ENCODE peak calls at places on chromosomes 13 and 19, in five cellular contexts. P is esophagus squamous epithelium, E is heart left ventricle, O is neural crest cell, J is AG04450. D is an unnamed sample.

GRCh38 chr19:6706633-6706958 is 13.9 kb downstream of the C3 start:
- DNase-seq in E (no peak), O (no peak), J (no peak), P (no peak), D (no peak)

GRCh38 chr19:9836021-9836420 is 903 bp downstream of the PIN1 start:
- DNase-seq in J (no peak), E (no peak), P (no peak), O (no peak), D (no peak)

GRCh38 chr13:29434217-29434940 is 161.1 kb downstream of the SLC7A1 start:
- DNase-seq in P (no peak), O (no peak), J (no peak), E (no peak), D (no peak)

GRCh38 chr19:16561382-16561781 is 10.8 kb downstream of the SLC35E1 start:
- DNase-seq in O (no peak), P (no peak), J (no peak), E (no peak), D (no peak)

GRCh38 chr19:16650821-16651220 is 9.1 kb downstream of the SMIM7 start:
- DNase-seq in E (no peak), P (no peak), J (no peak), O (no peak), D (no peak)

GRCh38 chr13:36217456-36217855 is 3.1 kb upstream of the SOHLH2 start:
- DNase-seq in J (no peak), P (no peak), O (no peak), E (no peak), D (no peak)

GRCh38 chr19:13005861-13006370 is 10.6 kb downstream of the NFIX start:
- DNase-seq in P (no peak), E (no peak), J (no peak), O (no peak), D (no peak)

GRCh38 chr19:44865196-44865767 is 19.2 kb downstream of the NECTIN2 start:
- DNase-seq in O (no peak), P (no peak), J (no peak), E (peak), D (no peak)

GRCh38 chr19:16418597-16418962 is 53.2 kb downstream of the EPS15L1 start:
- DNase-seq in E (no peak), J (no peak), P (no peak), O (no peak), D (no peak)

GRCh38 chr19:1765182-1765903 is 12.0 kb downstream of the ONECUT3 start:
- DNase-seq in P (no peak), O (no peak), J (no peak), E (no peak), D (no peak)

GRCh38 chr19:43527860-43528622 is 1.0 kb upstream of the ETHE1 start:
- DNase-seq in E (no peak), O (no peak), J (no peak), P (no peak), D (no peak)

GRCh38 chr19:43534811-43535761 is 2.1 kb downstream of the ZNF575 start:
- DNase-seq in J (no peak), P (no peak), O (peak), E (peak), D (peak)

GRCh38 chr13:93700115-93700514 is 473.5 kb downstream of the GPC6 start:
- DNase-seq in P (no peak), E (no peak), J (no peak), O (no peak), D (no peak)

GRCh38 chr19:43847246-43847645 is 20.1 kb downstream of the ZNF283 start:
- DNase-seq in J (no peak), P (no peak), E (no peak), O (no peak), D (no peak)

GRCh38 chr13:93794197-93794885 is 567.7 kb downstream of the GPC6 start:
- DNase-seq in J (no peak), P (no peak), O (no peak), E (no peak), D (no peak)

GRCh38 chr19:29526730-29527499 is 1.1 kb downstream of the VSTM2B start:
- DNase-seq in J (no peak), P (no peak), O (no peak), E (peak), D (peak)

GRCh38 chr13:83503424-83503823 is 378.9 kb downstream of the SLITRK1 start:
- DNase-seq in J (no peak), E (no peak), P (no peak), O (no peak), D (no peak)

GRCh38 chr19:7373862-7374261 is 25.1 kb downstream of the ARHGEF18 start:
- DNase-seq in J (no peak), O (no peak), P (no peak), E (no peak), D (no peak)

GRCh38 chr19:42480335-42481095 is 37.8 kb upstream of the CXCL17 start:
- DNase-seq in P (no peak), J (no peak), O (no peak), E (no peak), D (no peak)

GRCh38 chr13:51620165-51620983 is 36.1 kb downstream of the WDFY2 start:
- DNase-seq in P (no peak), J (no peak), E (peak), O (no peak), D (no peak)

GRCh38 chr19:57675881-57676280 is 5.9 kb upstream of the ZNF551 start:
- DNase-seq in O (no peak), J (no peak), E (no peak), P (no peak), D (no peak)

GRCh38 chr19:55455576-55456235 is 5.7 kb downstream of the ISOC2 start:
- DNase-seq in J (no peak), P (no peak), O (no peak), E (no peak), D (no peak)

GRCh38 chr13:93875527-93875926 is 604.0 kb downstream of the DCT start:
- DNase-seq in P (no peak), E (no peak), O (no peak), J (peak), D (no peak)

GRCh38 chr13:101612736-101613135 is 160.3 kb downstream of the ITGBL1 start:
- DNase-seq in J (no peak), E (no peak), P (no peak), O (no peak), D (no peak)

GRCh38 chr13:48263196-48263595 is 30.2 kb downstream of the ITM2B start:
- DNase-seq in P (no peak), O (no peak), E (no peak), J (no peak), D (no peak)

GRCh38 chr13:28258401-28258800 is 120.1 kb downstream of the PAN3 start:
- DNase-seq in O (no peak), E (no peak), P (no peak), J (no peak), D (no peak)

GRCh38 chr13:109606404-109607028 is 179.9 kb downstream of the IRS2 start:
- DNase-seq in P (no peak), J (no peak), O (no peak), E (no peak), D (no peak)

GRCh38 chr13:85772379-85772778 is 26.8 kb downstream of the SLITRK6 start:
- DNase-seq in P (no peak), E (no peak), O (no peak), J (no peak), D (no peak)

GRCh38 chr19:14470031-14470876 is 4.9 kb downstream of the PTGER1 start:
- DNase-seq in O (no peak), E (no peak), P (no peak), J (no peak), D (no peak)

GRCh38 chr19:14471436-14472187 is 3.5 kb downstream of the PTGER1 start:
- DNase-seq in J (no peak), E (no peak), O (no peak), P (no peak), D (no peak)

GRCh38 chr19:14463747-14464146 is 11.4 kb downstream of the PTGER1 start:
- DNase-seq in O (no peak), E (no peak), P (no peak), J (no peak), D (no peak)

GRCh38 chr19:14467391-14467790 is 7.8 kb downstream of the PTGER1 start:
- DNase-seq in O (no peak), J (no peak), P (no peak), E (no peak), D (no peak)

GRCh38 chr19:14467816-14468215 is 7.3 kb downstream of the PTGER1 start:
- DNase-seq in J (no peak), E (no peak), O (no peak), P (no peak), D (no peak)
- TF ChIP-seq CTCF in J (no peak), E (no peak), O (no peak), P (no peak), D (no peak)

DNA sequence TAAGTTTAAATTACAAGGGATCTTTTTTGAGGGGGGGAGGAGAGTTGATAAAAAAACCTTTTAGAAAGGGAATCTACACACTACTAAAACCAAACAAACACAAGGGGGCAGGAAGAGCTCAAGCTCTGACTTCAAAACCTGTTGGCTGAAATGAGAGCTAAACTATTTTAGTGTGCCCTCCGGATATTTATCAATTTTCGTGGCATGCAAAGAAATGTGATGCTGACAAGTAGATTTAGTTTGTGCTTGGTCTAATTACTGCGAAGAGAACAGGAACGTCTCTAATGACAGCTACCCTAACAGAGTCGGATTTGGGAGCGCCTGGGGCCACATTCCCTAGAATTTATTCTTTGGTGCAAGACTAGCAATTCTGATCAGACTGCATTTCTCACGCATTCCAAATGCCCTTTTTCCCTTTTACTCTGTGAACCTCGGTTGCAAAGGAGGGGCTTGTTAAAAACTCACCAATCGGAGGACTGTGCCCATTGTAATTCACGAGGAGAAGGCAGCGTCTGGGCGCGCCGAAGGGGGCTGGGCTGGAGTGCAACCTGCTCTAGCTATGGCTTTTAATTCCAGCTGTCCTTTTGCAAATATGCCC is 804 bp upstream of the FREM2 start:
- DNase-seq in P (no peak), E (no peak), O (no peak), J (no peak), D (no peak)
- TF ChIP-seq CTCF in P (no peak), E (peak), O (peak), J (no peak), D (peak)

DNA sequence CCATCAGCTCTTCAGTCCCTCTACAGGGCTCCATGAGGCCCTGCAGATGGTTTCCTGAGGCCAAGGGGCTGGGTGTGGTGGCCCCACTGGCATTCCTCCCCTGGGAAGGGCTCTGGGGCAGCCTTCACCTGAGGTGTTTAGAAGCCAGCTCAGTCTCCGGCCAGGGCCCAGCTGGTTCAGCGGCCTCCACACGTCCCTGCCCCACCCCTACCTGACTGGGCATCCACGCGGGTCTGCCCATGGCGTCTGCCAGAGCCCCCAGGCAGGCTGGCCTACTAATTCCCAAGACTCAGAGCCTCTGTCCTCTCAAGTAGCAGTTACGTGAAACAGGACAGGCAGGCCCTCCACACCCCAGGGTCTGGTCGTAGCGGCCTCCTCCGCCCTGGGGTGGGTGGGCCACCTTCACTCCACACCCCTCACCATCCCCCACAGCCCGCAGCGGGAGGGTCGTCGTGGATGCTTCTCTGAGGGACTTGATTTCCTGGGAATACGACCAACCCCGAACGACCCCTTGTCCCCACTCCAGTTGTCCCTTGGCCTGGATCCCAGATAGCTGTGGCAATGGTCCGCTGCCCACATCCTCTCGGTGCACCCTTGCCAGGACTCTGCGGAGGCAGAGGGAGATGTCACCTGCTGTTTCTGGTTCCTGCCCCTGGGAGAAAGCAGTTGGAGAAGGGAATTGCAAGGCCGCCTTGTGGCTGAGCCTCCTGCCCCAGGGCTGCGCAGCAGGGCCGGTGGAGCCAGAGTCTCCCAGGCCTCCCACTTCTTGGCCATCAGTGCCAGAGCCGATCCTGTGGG is 24.3 kb downstream of the CAPN12 start:
- DNase-seq in O (no peak), E (no peak), J (no peak), P (no peak), D (no peak)
- TF ChIP-seq CTCF in O (no peak), E (no peak), J (no peak), P (no peak), D (no peak)

DNA sequence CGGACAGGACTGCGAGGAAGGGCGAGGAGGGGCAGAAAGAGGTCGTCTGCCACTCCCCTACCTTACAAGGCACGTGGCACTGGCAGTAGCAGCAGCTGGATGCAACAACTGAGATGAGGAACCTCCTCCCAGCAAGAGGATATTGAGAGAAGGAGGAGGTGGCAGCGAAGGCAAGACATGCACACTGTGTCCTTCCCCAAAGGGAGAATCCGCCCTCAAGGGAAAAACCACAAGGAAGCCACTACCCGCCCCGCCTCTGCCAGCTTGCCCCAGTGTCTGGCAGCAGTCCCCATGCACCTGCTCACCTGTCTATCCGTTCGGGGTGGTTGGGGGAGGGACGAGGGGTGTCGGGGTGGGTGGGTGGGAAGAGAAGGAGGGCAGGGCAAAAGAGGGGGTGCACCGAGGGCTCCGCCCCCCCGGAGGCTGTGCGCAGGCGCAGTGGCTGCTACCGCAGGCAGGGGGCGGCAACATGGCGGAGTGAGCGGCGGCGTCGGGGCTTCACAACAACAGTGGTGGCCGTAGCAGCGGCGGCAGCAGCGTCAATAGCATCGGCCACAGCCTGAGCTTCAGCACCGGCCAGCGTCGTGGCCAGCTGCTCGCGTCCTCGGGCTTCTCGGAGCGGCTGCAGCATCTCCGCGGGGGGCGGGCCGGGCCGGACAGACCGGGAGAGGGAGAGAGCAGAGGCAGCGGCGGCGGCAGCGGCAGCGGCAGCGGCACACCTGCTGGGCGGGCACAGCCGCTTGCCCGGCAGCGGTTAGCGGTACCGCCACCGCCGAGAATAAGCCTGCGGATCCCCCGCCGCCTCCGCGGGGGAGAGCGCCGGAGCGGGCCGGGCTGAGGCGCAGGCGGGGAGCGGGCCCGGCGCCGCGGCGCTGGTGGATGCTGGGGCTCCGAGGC is at the start of gene NBEA:
- DNase-seq in O (peak), J (no peak), E (peak), P (peak), D (peak)
- TF ChIP-seq CTCF in O (peak), J (no peak), E (peak), P (peak), D (peak)

GRCh38 chr13:39612023-39612637 is 9.1 kb upstream of the LHFPL6 start:
- DNase-seq in P (no peak), J (peak), O (peak), E (peak), D (peak)

GRCh38 chr13:39618546-39618945 is 15.6 kb upstream of the LHFPL6 start:
- DNase-seq in J (no peak), E (no peak), O (no peak), P (no peak), D (no peak)

GRCh38 chr13:39616087-39616694 is 13.2 kb upstream of the LHFPL6 start:
- DNase-seq in J (peak), P (no peak), O (peak), E (peak), D (peak)
- TF ChIP-seq CTCF in J (peak), P (peak), O (peak), E (peak), D (peak)

GRCh38 chr19:36210497-36210896 is 4.0 kb downstream of the ZNF565 start:
- DNase-seq in P (no peak), O (no peak), J (no peak), E (no peak), D (no peak)

GRCh38 chr19:36214388-36215275 is at the start of the genes ZNF146 and ZNF565:
- DNase-seq in P (peak), J (peak), E (peak), O (peak), D (peak)

GRCh38 chr19:36215276-36216171 is 618 bp downstream of the ZNF146 start:
- DNase-seq in J (no peak), P (no peak), O (peak), E (no peak), D (peak)

GRCh38 chr19:36212895-36213294 is 1.6 kb downstream of the ZNF565 start:
- DNase-seq in P (no peak), E (no peak), O (no peak), J (no peak), D (no peak)

GRCh38 chr19:36213793-36214387 is 575 bp downstream of the ZNF565 start:
- DNase-seq in J (no peak), O (no peak), E (no peak), P (no peak), D (no peak)
- TF ChIP-seq CTCF in J (no peak), O (no peak), E (no peak), P (no peak), D (no peak)

DNA sequence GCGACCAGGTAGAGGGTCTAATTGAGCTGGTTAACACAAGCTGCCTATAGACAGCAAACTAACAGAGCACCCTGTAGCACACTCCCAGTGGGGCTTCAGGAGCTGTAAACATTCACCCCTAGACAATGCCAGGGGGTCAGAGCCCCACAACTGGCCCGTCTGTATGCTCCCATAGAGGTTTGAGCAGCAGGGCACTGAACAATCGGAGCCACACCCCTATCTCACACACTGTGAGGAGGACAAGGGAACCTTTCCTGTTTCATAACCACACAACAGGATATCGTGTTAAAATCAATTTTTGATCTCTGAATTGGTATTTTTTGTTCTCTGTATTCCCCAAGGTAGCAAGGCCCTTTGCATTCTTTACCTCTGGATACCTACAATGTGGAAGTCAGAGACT is 266.1 kb downstream of the SPRY2 start:
- DNase-seq in O (no peak), J (no peak), E (no peak), P (no peak), D (no peak)
- TF ChIP-seq CTCF in O (no peak), J (no peak), E (no peak), P (no peak), D (no peak)

GRCh38 chr13:45468676-45469075 is 3.9 kb downstream of the COG3 start:
- DNase-seq in E (no peak), P (no peak), O (no peak), J (no peak), D (no peak)

GRCh38 chr13:45472171-45472705 is 7.5 kb downstream of the COG3 start:
- DNase-seq in E (no peak), J (no peak), O (no peak), P (no peak), D (no peak)

GRCh38 chr13:45474584-45475454 is 10.1 kb downstream of the COG3 start:
- DNase-seq in O (no peak), P (no peak), J (no peak), E (no peak), D (no peak)

GRCh38 chr13:45473627-45474026 is 8.9 kb downstream of the COG3 start:
- DNase-seq in O (no peak), J (no peak), P (no peak), E (no peak), D (no peak)
- TF ChIP-seq CTCF in O (peak), J (peak), P (no peak), E (no peak), D (peak)

DNA sequence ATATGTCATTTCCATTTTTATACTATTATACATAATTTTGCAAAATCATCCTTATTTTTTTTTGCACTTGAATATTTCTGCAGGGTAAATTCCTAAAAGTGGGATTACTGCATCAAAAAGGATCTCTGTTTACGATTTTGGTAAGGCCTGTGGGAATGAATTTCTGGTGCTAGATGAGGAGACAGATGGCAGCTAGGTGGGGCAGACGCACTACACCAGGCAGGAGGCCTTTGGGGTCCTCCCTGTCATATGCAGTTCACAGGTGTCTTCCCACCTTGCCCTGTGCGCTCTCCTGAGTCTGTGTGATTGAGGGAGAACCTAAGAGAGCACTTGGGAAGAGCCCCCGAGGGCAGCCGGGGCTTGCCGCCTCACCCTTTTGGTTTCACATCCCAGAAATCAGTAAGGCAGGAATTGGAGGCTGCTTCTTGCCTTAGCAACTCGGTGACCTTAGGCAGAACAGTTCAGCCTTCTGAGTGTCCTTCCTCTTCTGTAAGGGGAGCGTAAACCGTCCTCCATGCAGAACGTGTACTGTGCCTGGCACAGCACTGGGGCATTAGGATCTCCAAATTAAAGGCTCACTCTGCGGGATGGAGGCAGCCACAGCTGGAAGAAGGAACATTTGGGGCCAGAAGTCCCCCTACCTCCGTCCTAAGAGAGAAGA is 13.5 kb upstream of the GJB2 start:
- DNase-seq in P (no peak), E (no peak), J (no peak), O (no peak), D (no peak)
- TF ChIP-seq CTCF in P (no peak), E (no peak), J (no peak), O (no peak), D (no peak)